ENCODE peak calls at places on chromosomes 11 and 22, in five cellular contexts. T is CD8-positive, alpha-beta T cell; L is psoas muscle; H is GM12878; U is testis. X is an unnamed sample.

GRCh38 chr22:21594865-21595452 is 27.4 kb downstream of the UBE2L3 start:
- DNase-seq in T (no peak), L (no peak), H (no peak), U (no peak), X (no peak)

GRCh38 chr22:35923026-35923425 is 105.6 kb downstream of the RBFOX2 start:
- DNase-seq in T (no peak), L (no peak), H (no peak), U (no peak), X (no peak)

GRCh38 chr11:117017456-117017855 is 80.8 kb downstream of the SIK3 start:
- DNase-seq in T (no peak), L (no peak), H (no peak), U (no peak), X (no peak)

GRCh38 chr22:26416670-26417270 is 12.3 kb upstream of the ASPHD2 start:
- DNase-seq in T (no peak), L (no peak), H (no peak), U (no peak), X (peak)

GRCh38 chr11:119671561-119672015 is 57.4 kb downstream of the NECTIN1 start:
- DNase-seq in T (no peak), L (peak), H (no peak), U (no peak), X (no peak)

GRCh38 chr11:32402836-32403235 is 32.5 kb downstream of the WT1 start:
- DNase-seq in T (no peak), L (no peak), H (no peak), U (no peak), X (no peak)

GRCh38 chr22:40403651-40404050 is 33.3 kb downstream of the SGSM3 start:
- DNase-seq in T (no peak), L (no peak), H (no peak), U (no peak), X (no peak)

GRCh38 chr11:133163463-133164419 is 368.6 kb downstream of the OPCML start:
- DNase-seq in T (no peak), L (no peak), H (peak), U (peak), X (peak)

GRCh38 chr11:22778642-22779041 is 51.0 kb downstream of the SVIP start:
- DNase-seq in T (no peak), L (no peak), H (no peak), U (no peak), X (no peak)

GRCh38 chr11:45102810-45103621 is 43.4 kb upstream of the PRDM11 start:
- DNase-seq in T (peak), L (peak), H (peak), U (peak), X (peak)

GRCh38 chr11:109859325-109859724 is 233.9 kb upstream of the ZC3H12C start:
- DNase-seq in T (no peak), L (no peak), H (no peak), U (no peak), X (no peak)

GRCh38 chr11:29989181-29989580 is 27.6 kb downstream of the KCNA4 start:
- DNase-seq in T (no peak), L (no peak), H (no peak), U (no peak), X (no peak)

GRCh38 chr22:38754247-38755154 is 1.3 kb downstream of the SUN2 start:
- DNase-seq in T (peak), L (peak), H (no peak), U (peak), X (peak)

GRCh38 chr11:44614281-44614680 is 48.8 kb downstream of the CD82 start:
- DNase-seq in T (no peak), L (peak), H (no peak), U (no peak), X (no peak)

GRCh38 chr22:35541254-35541748 is 670 bp downstream of the RASD2 start:
- DNase-seq in T (no peak), L (no peak), H (no peak), U (no peak), X (peak)

GRCh38 chr11:119481667-119482400 is 58.9 kb upstream of the THY1 start:
- DNase-seq in T (no peak), L (peak), H (no peak), U (no peak), X (no peak)

GRCh38 chr22:40218723-40219294 is 41.1 kb downstream of the TNRC6B start:
- DNase-seq in T (peak), L (no peak), H (no peak), U (no peak), X (no peak)

GRCh38 chr22:33537059-33537458 is 383.2 kb downstream of the LARGE1 start:
- DNase-seq in T (no peak), L (no peak), H (no peak), U (no peak), X (no peak)

GRCh38 chr11:78228467-78228866 is 39.7 kb downstream of the USP35 start:
- DNase-seq in T (peak), L (no peak), H (peak), U (no peak), X (peak)

GRCh38 chr22:44891293-44891747 is 118.5 kb downstream of the PHF21B start:
- DNase-seq in T (no peak), L (peak), H (no peak), U (no peak), X (no peak)

GRCh38 chr22:22226448-22227187 is 18.0 kb upstream of the VPREB1 start:
- DNase-seq in T (no peak), L (no peak), H (no peak), U (no peak), X (no peak)

GRCh38 chr11:119144825-119145476 is 3.9 kb upstream of the ABCG4 start:
- DNase-seq in T (no peak), L (peak), H (no peak), U (peak), X (peak)

GRCh38 chr11:76885390-76886097 is 24.8 kb downstream of the ACER3 start:
- DNase-seq in T (no peak), L (no peak), H (no peak), U (no peak), X (peak)

GRCh38 chr22:19868333-19868732 is 13.7 kb upstream of the GNB1L start:
- DNase-seq in T (no peak), L (peak), H (no peak), U (no peak), X (no peak)
- TF ChIP-seq CTCF in T (no peak), L (no peak), H (no peak), U (no peak), X (no peak)

GRCh38 chr11:59550368-59550841 is 39.1 kb downstream of the OR4D9 start:
- DNase-seq in T (peak), L (peak), H (peak), U (peak), X (peak)
- TF ChIP-seq CTCF in T (no peak), L (peak), H (peak), U (no peak), X (peak)

GRCh38 chr22:43540570-43540969 is 128.8 kb downstream of the MPPED1 start:
- DNase-seq in T (no peak), L (no peak), H (no peak), U (no peak), X (no peak)

GRCh38 chr22:43541462-43542407 is 129.9 kb downstream of the MPPED1 start:
- DNase-seq in T (no peak), L (no peak), H (no peak), U (no peak), X (no peak)

GRCh38 chr22:43542681-43543521 is 131.1 kb downstream of the MPPED1 start:
- DNase-seq in T (no peak), L (no peak), H (no peak), U (no peak), X (no peak)

GRCh38 chr22:43539572-43540533 is 128.0 kb downstream of the MPPED1 start:
- DNase-seq in T (no peak), L (no peak), H (no peak), U (no peak), X (no peak)

DNA sequence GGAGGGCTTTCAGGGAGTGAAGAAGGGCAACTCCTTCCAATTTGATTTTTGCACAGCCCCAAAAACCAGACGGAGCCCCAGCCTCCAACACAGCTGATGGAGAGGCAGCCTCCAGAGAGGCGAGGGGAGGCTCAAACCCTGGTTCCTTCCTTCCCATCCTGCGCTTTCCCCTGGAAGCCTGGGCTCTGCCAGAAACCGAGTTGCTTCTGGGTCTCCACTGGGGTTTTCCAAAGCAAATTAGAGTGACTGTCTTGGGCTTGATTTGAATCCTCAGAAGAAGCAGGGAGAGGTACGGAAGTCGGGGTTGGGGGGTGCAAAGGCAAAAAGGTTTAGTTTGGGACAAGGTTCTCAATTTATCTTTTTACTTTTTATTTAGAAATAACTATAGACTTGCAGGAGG is 129.2 kb downstream of the MPPED1 start:
- DNase-seq in T (no peak), L (no peak), H (no peak), U (no peak), X (no peak)
- TF ChIP-seq CTCF in T (no peak), L (no peak), H (no peak), U (no peak), X (no peak)

GRCh38 chr11:18203723-18204122 is 31.1 kb downstream of the MRGPRX4 start:
- DNase-seq in T (no peak), L (no peak), H (no peak), U (no peak), X (peak)

GRCh38 chr11:18204771-18205170 is 31.8 kb downstream of the SAA4 start:
- DNase-seq in T (no peak), L (no peak), H (no peak), U (no peak), X (no peak)

GRCh38 chr11:18209058-18209457 is 27.5 kb downstream of the SAA4 start:
- DNase-seq in T (no peak), L (peak), H (no peak), U (no peak), X (no peak)

GRCh38 chr11:18204220-18204619 is 31.6 kb downstream of the MRGPRX4 start:
- DNase-seq in T (no peak), L (no peak), H (no peak), U (no peak), X (no peak)
- TF ChIP-seq CTCF in T (no peak), L (no peak), H (no peak), U (no peak), X (no peak)

GRCh38 chr11:83019888-83020579 is 51.7 kb downstream of the RAB30 start:
- DNase-seq in T (no peak), L (peak), H (no peak), U (peak), X (no peak)
- TF ChIP-seq CTCF in T (no peak), L (no peak), H (no peak), U (no peak), X (no peak)

DNA sequence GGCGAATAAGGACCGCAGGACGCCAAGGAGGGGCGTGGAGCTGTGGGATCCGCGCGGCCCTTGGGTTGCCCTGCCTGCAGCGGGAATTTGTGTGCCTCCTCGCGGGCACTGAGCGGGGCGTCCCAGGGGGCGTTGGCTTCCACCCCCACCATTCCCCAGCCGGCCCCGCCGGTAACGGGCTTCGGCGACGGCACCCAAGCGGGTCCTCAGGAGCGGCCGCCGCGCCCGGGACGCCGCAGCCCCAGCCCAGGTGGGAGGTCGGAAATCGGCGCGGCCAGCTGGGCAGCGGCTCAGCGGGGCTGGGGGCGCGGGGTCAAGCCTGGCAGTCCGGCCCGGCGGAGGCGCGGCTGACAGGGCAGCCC is 320 bp downstream of the CLTCL1 start:
- DNase-seq in T (peak), L (peak), H (no peak), U (peak), X (peak)
- TF ChIP-seq CTCF in T (no peak), L (no peak), H (no peak), U (no peak), X (no peak)

DNA sequence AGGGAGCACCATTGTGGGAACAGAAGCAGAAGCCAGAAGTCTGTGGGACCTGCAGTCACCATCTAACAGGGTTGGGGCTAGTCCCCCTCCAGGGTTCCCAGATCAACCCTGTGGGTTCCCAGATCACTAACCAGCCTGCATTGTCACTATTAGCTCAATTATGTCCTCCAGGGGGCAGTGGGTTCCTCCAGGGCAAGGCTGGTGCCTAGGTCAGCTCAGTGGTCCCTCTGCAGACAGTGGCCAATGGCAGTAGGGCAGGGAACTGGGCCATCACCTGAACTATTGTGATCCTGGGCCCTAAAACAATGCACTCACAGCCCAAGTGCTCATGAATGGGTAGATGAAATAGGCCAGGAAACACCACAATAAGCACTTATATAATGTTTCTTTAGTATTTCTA is 18.8 kb upstream of the PRSS23 start:
- DNase-seq in T (no peak), L (no peak), H (no peak), U (no peak), X (no peak)
- TF ChIP-seq CTCF in T (no peak), L (no peak), H (no peak), U (no peak), X (no peak)

GRCh38 chr22:28969401-28970168 is 86.2 kb downstream of the ZNRF3 start:
- DNase-seq in T (no peak), L (no peak), H (no peak), U (no peak), X (no peak)

GRCh38 chr22:28963362-28963761 is 80.0 kb downstream of the ZNRF3 start:
- DNase-seq in T (no peak), L (no peak), H (no peak), U (no peak), X (no peak)

GRCh38 chr22:28973352-28973751 is 88.3 kb downstream of the C22orf31 start:
- DNase-seq in T (no peak), L (no peak), H (no peak), U (no peak), X (no peak)

GRCh38 chr22:28967163-28967562 is 83.8 kb downstream of the ZNRF3 start:
- DNase-seq in T (no peak), L (no peak), H (no peak), U (no peak), X (no peak)

GRCh38 chr22:28967969-28968368 is 84.6 kb downstream of the ZNRF3 start:
- DNase-seq in T (no peak), L (no peak), H (no peak), U (no peak), X (no peak)
- TF ChIP-seq CTCF in T (no peak), L (no peak), H (no peak), U (no peak), X (no peak)

GRCh38 chr11:84142411-84142810 is 856.2 kb upstream of the CCDC90B start:
- DNase-seq in T (no peak), L (no peak), H (no peak), U (no peak), X (no peak)

GRCh38 chr11:84144531-84144930 is 858.4 kb upstream of the CCDC90B start:
- DNase-seq in T (no peak), L (no peak), H (no peak), U (no peak), X (no peak)

GRCh38 chr11:84146826-84147225 is 860.7 kb upstream of the CCDC90B start:
- DNase-seq in T (no peak), L (no peak), H (no peak), U (no peak), X (no peak)
- TF ChIP-seq CTCF in T (no peak), L (no peak), H (no peak), U (no peak), X (no peak)

DNA sequence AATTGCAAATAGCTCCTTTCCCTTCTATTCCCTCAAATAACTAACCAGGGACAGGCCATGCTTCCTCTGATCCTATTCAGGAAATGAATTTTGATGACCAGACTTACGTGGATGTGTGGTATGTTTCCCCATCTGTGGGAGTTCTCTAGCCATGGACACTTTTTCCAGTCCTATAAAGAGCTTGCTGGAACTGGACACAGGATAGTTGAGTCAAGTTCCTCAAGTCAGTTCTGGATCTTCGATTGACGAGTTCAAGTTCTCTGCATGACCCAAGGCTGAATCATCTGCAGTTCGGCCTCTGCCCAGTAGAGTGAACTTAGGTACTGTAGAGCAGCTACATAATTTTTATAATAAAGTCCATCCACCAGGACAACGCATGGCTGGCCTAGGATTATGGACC is 52.7 kb upstream of the CCND1 start:
- DNase-seq in T (no peak), L (no peak), H (no peak), U (no peak), X (peak)
- TF ChIP-seq CTCF in T (no peak), L (no peak), H (no peak), U (no peak), X (no peak)

X was measured in Calu3.